ENCODE peak calls at places on chromosomes 6 and 20, in eight cellular contexts. One of them, this sample, is unnamed.

GRCh38 chr20:4053071-4053470 is 37.7 kb upstream of the RNF24 start:
- DNase-seq in iris pigment epithelial cell: no peak
- DNase-seq in MV-4-11: no peak
- DNase-seq in thoracic aorta: no peak
- DNase-seq in activated T-helper 9 cell treated with anti-CD3 and anti-CD28 coated beads, Interleukin-2, amount 50 U/mL, for 16 hours: no peak
- DNase-seq in CD8-positive, alpha-beta T cell: no peak
- DNase-seq in cardiac septum: no peak
- DNase-seq in iPS-NIHi11: no peak
- DNase-seq in this sample: no peak

GRCh38 chr6:158405933-158406332 is 93.7 kb downstream of the TULP4 start:
- DNase-seq in CD8-positive, alpha-beta T cell: no peak
- DNase-seq in iris pigment epithelial cell: no peak
- DNase-seq in iPS-NIHi11: no peak
- DNase-seq in thoracic aorta: no peak
- DNase-seq in cardiac septum: no peak
- DNase-seq in MV-4-11: no peak
- DNase-seq in activated T-helper 9 cell treated with anti-CD3 and anti-CD28 coated beads, Interleukin-2, amount 50 U/mL, for 16 hours: no peak
- DNase-seq in this sample: no peak

GRCh38 chr20:59153355-59153681 is 10.3 kb upstream of the ZNF831 start:
- DNase-seq in MV-4-11: no peak
- DNase-seq in iPS-NIHi11: no peak
- DNase-seq in activated T-helper 9 cell treated with anti-CD3 and anti-CD28 coated beads, Interleukin-2, amount 50 U/mL, for 16 hours: no peak
- DNase-seq in thoracic aorta: no peak
- DNase-seq in CD8-positive, alpha-beta T cell: no peak
- DNase-seq in cardiac septum: peak; percentile 79
- DNase-seq in iris pigment epithelial cell: no peak
- DNase-seq in this sample: no peak

GRCh38 chr6:140970485-140970884 is 1162.2 kb upstream of the GJE1 start:
- DNase-seq in MV-4-11: no peak
- DNase-seq in iPS-NIHi11: no peak
- DNase-seq in CD8-positive, alpha-beta T cell: no peak
- DNase-seq in cardiac septum: no peak
- DNase-seq in iris pigment epithelial cell: no peak
- DNase-seq in activated T-helper 9 cell treated with anti-CD3 and anti-CD28 coated beads, Interleukin-2, amount 50 U/mL, for 16 hours: no peak
- DNase-seq in thoracic aorta: no peak
- DNase-seq in this sample: no peak

GRCh38 chr20:60630609-60631008 is 621.5 kb upstream of the CDH4 start:
- DNase-seq in iPS-NIHi11: peak; percentile 12
- DNase-seq in MV-4-11: no peak
- DNase-seq in iris pigment epithelial cell: no peak
- DNase-seq in activated T-helper 9 cell treated with anti-CD3 and anti-CD28 coated beads, Interleukin-2, amount 50 U/mL, for 16 hours: no peak
- DNase-seq in CD8-positive, alpha-beta T cell: no peak
- DNase-seq in thoracic aorta: no peak
- DNase-seq in cardiac septum: no peak
- DNase-seq in this sample: no peak

GRCh38 chr6:33914519-33915120 is 110.8 kb upstream of the MLN start:
- DNase-seq in activated T-helper 9 cell treated with anti-CD3 and anti-CD28 coated beads, Interleukin-2, amount 50 U/mL, for 16 hours: peak; percentile 9
- DNase-seq in iris pigment epithelial cell: no peak
- DNase-seq in thoracic aorta: no peak
- DNase-seq in cardiac septum: no peak
- DNase-seq in CD8-positive, alpha-beta T cell: peak; percentile 30
- DNase-seq in MV-4-11: peak; percentile 86
- DNase-seq in iPS-NIHi11: no peak
- DNase-seq in this sample: no peak

GRCh38 chr6:38589367-38589720 is 50.4 kb downstream of the BTBD9 start:
- DNase-seq in cardiac septum: no peak
- DNase-seq in iris pigment epithelial cell: no peak
- DNase-seq in activated T-helper 9 cell treated with anti-CD3 and anti-CD28 coated beads, Interleukin-2, amount 50 U/mL, for 16 hours: no peak
- DNase-seq in CD8-positive, alpha-beta T cell: no peak
- DNase-seq in thoracic aorta: no peak
- DNase-seq in iPS-NIHi11: no peak
- DNase-seq in MV-4-11: no peak
- DNase-seq in this sample: no peak

GRCh38 chr6:48678390-48678789 is 567.4 kb upstream of the PTCHD4 start:
- DNase-seq in cardiac septum: no peak
- DNase-seq in iris pigment epithelial cell: no peak
- DNase-seq in activated T-helper 9 cell treated with anti-CD3 and anti-CD28 coated beads, Interleukin-2, amount 50 U/mL, for 16 hours: no peak
- DNase-seq in MV-4-11: no peak
- DNase-seq in thoracic aorta: no peak
- DNase-seq in iPS-NIHi11: no peak
- DNase-seq in CD8-positive, alpha-beta T cell: no peak
- DNase-seq in this sample: no peak

GRCh38 chr6:157317129-157317814 is 6.0 kb downstream of the TMEM242 start:
- DNase-seq in thoracic aorta: peak; percentile 71
- DNase-seq in iris pigment epithelial cell: peak; percentile 93
- DNase-seq in cardiac septum: no peak
- DNase-seq in MV-4-11: no peak
- DNase-seq in CD8-positive, alpha-beta T cell: no peak
- DNase-seq in activated T-helper 9 cell treated with anti-CD3 and anti-CD28 coated beads, Interleukin-2, amount 50 U/mL, for 16 hours: no peak
- DNase-seq in iPS-NIHi11: no peak
- DNase-seq in this sample: peak; percentile 98

GRCh38 chr6:22221211-22221610 is 75.6 kb downstream of the PRL start:
- DNase-seq in iPS-NIHi11: no peak
- DNase-seq in thoracic aorta: no peak
- DNase-seq in MV-4-11: no peak
- DNase-seq in iris pigment epithelial cell: no peak
- DNase-seq in CD8-positive, alpha-beta T cell: no peak
- DNase-seq in cardiac septum: no peak
- DNase-seq in activated T-helper 9 cell treated with anti-CD3 and anti-CD28 coated beads, Interleukin-2, amount 50 U/mL, for 16 hours: no peak
- DNase-seq in this sample: peak; percentile 77

GRCh38 chr20:44736170-44737021 is 9.3 kb upstream of the KCNK15 start:
- DNase-seq in iris pigment epithelial cell: peak; percentile 94
- DNase-seq in cardiac septum: no peak
- DNase-seq in CD8-positive, alpha-beta T cell: no peak
- DNase-seq in activated T-helper 9 cell treated with anti-CD3 and anti-CD28 coated beads, Interleukin-2, amount 50 U/mL, for 16 hours: no peak
- DNase-seq in thoracic aorta: no peak
- DNase-seq in MV-4-11: peak; percentile 99
- DNase-seq in iPS-NIHi11: peak; percentile 82
- DNase-seq in this sample: peak; percentile 73

GRCh38 chr20:47099749-47100515 is 205.3 kb downstream of the EYA2 start:
- DNase-seq in thoracic aorta: no peak
- DNase-seq in activated T-helper 9 cell treated with anti-CD3 and anti-CD28 coated beads, Interleukin-2, amount 50 U/mL, for 16 hours: no peak
- DNase-seq in iris pigment epithelial cell: peak; percentile 85
- DNase-seq in CD8-positive, alpha-beta T cell: no peak
- DNase-seq in iPS-NIHi11: no peak
- DNase-seq in MV-4-11: no peak
- DNase-seq in cardiac septum: no peak
- DNase-seq in this sample: no peak

GRCh38 chr6:20416063-20416454 is 14.4 kb downstream of the E2F3 start:
- DNase-seq in iPS-NIHi11: no peak
- DNase-seq in iris pigment epithelial cell: no peak
- DNase-seq in cardiac septum: no peak
- DNase-seq in activated T-helper 9 cell treated with anti-CD3 and anti-CD28 coated beads, Interleukin-2, amount 50 U/mL, for 16 hours: no peak
- DNase-seq in MV-4-11: no peak
- DNase-seq in CD8-positive, alpha-beta T cell: no peak
- DNase-seq in thoracic aorta: no peak
- DNase-seq in this sample: no peak

GRCh38 chr20:3716195-3716834 is 3.9 kb upstream of the SIGLEC1 start:
- DNase-seq in thoracic aorta: no peak
- DNase-seq in activated T-helper 9 cell treated with anti-CD3 and anti-CD28 coated beads, Interleukin-2, amount 50 U/mL, for 16 hours: no peak
- DNase-seq in iPS-NIHi11: peak; percentile 77
- DNase-seq in iris pigment epithelial cell: peak; percentile 42
- DNase-seq in CD8-positive, alpha-beta T cell: no peak
- DNase-seq in MV-4-11: peak; percentile 28
- DNase-seq in cardiac septum: no peak
- DNase-seq in this sample: peak; percentile 26

This sample was measured in bronchial epithelial cell.